ENCODE peak calls at places on chromosome 1, in five cellular contexts. L is activated CD8-positive, alpha-beta memory T cell treated with anti-CD3 and anti-CD28 coated beads, Interleukin-2, amount 50 U/mL, for 4 hours; D is activated T-helper 2 cell treated with anti-CD3 and anti-CD28 coated beads, Interferon-gamma antibody, Interleukin-2, Interleukin-4, amounts not matched to agents 10 μg/mL and 5 μg/mL and 100 μg/mL, durations not matched to agents 14 hours and 24 hours and 36 hours; W is GM12864; C is stimulated activated CD8-positive, alpha-beta memory T cell treated with anti-CD3 and anti-CD28 coated beads, Interleukin-15, amount 100 ng/mL, for 1 hour. Y is an unnamed sample.

GRCh38 chr1:234862944-234863515 is 253.1 kb upstream of the IRF2BP2 start:
- DNase-seq in L (no peak), D (no peak), C (no peak), W (no peak), Y (no peak)

GRCh38 chr1:36567601-36568341 is 85.1 kb upstream of the CSF3R start:
- DNase-seq in W (no peak), C (no peak), L (no peak), D (no peak), Y (peak; percentile 3)

GRCh38 chr1:30695481-30695880 is 27.9 kb downstream of the MATN1 start:
- DNase-seq in C (no peak), L (no peak), W (no peak), D (no peak), Y (no peak)

GRCh38 chr1:209672705-209673630 is 2.2 kb upstream of the G0S2 start:
- DNase-seq in C (no peak), L (no peak), D (peak; percentile 22), W (peak; percentile 78), Y (no peak)

GRCh38 chr1:43968348-43968948 is 1.4 kb upstream of the DPH2 start:
- DNase-seq in L (no peak), W (no peak), C (no peak), D (no peak), Y (peak; percentile 68)

GRCh38 chr1:177975588-177976495 is 6.0 kb upstream of the SEC16B start:
- DNase-seq in D (no peak), L (no peak), W (no peak), C (no peak), Y (no peak)

GRCh38 chr1:61082336-61083013 is at the start of gene NFIA:
- DNase-seq in L (peak; percentile 23), C (no peak), W (no peak), D (no peak), Y (peak; percentile 77)

GRCh38 chr1:1313500-1314236 is 5.3 kb downstream of the PUSL1 start:
- DNase-seq in L (no peak), W (no peak), D (no peak), C (no peak), Y (no peak)

GRCh38 chr1:200540281-200540680 is 80.3 kb downstream of the KIF14 start:
- DNase-seq in L (no peak), D (no peak), W (no peak), C (no peak), Y (no peak)

GRCh38 chr1:183164350-183164749 is 21.7 kb upstream of the LAMC2 start:
- DNase-seq in D (no peak), L (no peak), C (no peak), W (no peak), Y (no peak)

GRCh38 chr1:25685211-25685750 is 68.7 kb downstream of the MAN1C1 start:
- DNase-seq in C (no peak), D (no peak), W (no peak), L (no peak), Y (no peak)

GRCh38 chr1:110087812-110088738 is 17.6 kb upstream of the ALX3 start:
- DNase-seq in W (peak; percentile 10), C (no peak), D (peak; percentile 27), L (peak; percentile 28), Y (peak; percentile 48)

GRCh38 chr1:223724376-223724775 is 12.0 kb downstream of the CAPN2 start:
- DNase-seq in L (no peak), C (no peak), W (no peak), D (no peak), Y (no peak)

GRCh38 chr1:171433451-171433850 is 51.9 kb upstream of the PRRC2C start:
- DNase-seq in L (no peak), C (no peak), D (no peak), W (no peak), Y (no peak)

GRCh38 chr1:181185461-181185860 is 97.0 kb downstream of the IER5 start:
- DNase-seq in C (no peak), W (no peak), L (no peak), D (no peak), Y (no peak)

GRCh38 chr1:12630946-12631540 is 12.8 kb upstream of the AADACL4 start:
- DNase-seq in L (no peak), D (no peak), W (no peak), C (no peak), Y (no peak)

GRCh38 chr1:153392822-153393221 is 1.9 kb upstream of the S100A8 start:
- DNase-seq in W (no peak), D (no peak), L (no peak), C (no peak), Y (no peak)

GRCh38 chr1:175845371-175845770 is 102.0 kb upstream of the TNR start:
- DNase-seq in C (no peak), W (no peak), L (no peak), D (no peak), Y (no peak)

GRCh38 chr1:1629430-1630190 is 2.4 kb upstream of the MMP23B start:
- DNase-seq in L (peak; percentile 78), C (peak; percentile 48), W (no peak), D (no peak), Y (no peak)

GRCh38 chr1:29291756-29292155 is 55.4 kb downstream of the PTPRU start:
- DNase-seq in L (no peak), C (no peak), D (no peak), W (no peak), Y (no peak)

GRCh38 chr1:165383067-165383466 is 26.6 kb upstream of the LMX1A start:
- DNase-seq in L (no peak), C (no peak), D (no peak), W (no peak), Y (no peak)

GRCh38 chr1:118998171-118998570 is 10.0 kb upstream of the TBX15 start:
- DNase-seq in C (no peak), L (no peak), D (no peak), W (no peak), Y (no peak)

GRCh38 chr1:27162090-27162489 is 7.2 kb upstream of the SLC9A1 start:
- DNase-seq in D (no peak), W (no peak), C (no peak), L (no peak), Y (no peak)

GRCh38 chr1:42915456-42915855 is 43.2 kb downstream of the SLC2A1 start:
- DNase-seq in D (no peak), W (no peak), C (no peak), L (no peak), Y (no peak)

GRCh38 chr1:74505133-74505532 is 7.3 kb downstream of the LRRC53 start:
- DNase-seq in C (no peak), D (no peak), L (no peak), W (no peak), Y (no peak)